ENCODE peak calls at places on chromosomes 3 and 15, in seven cellular contexts. B is GM13976, E is A673, F is astrocyte of the spinal cord, U is endothelial cell, A is cardiac fibroblast, X is lower leg skin. M is an unnamed sample.

GRCh38 chr15:48250640-48251076 is 44.6 kb downstream of the SLC12A1 start:
- DNase-seq in E (peak; percentile 87), A (peak; percentile 89), U (peak; percentile 47), B (peak; percentile 59), F (peak; percentile 82), X (no peak), M (peak; percentile 74)

GRCh38 chr3:50194903-50195500 is 3.6 kb downstream of the GNAT1 start:
- DNase-seq in X (no peak), U (no peak), A (peak; percentile 11), E (no peak), B (peak; percentile 81), F (no peak), M (no peak)

GRCh38 chr15:94066811-94067210 is 164.6 kb upstream of the MCTP2 start:
- DNase-seq in X (no peak), U (no peak), B (no peak), F (no peak), A (no peak), E (no peak), M (no peak)

GRCh38 chr15:100002091-100002620 is 268.9 kb upstream of the LYSMD4 start:
- DNase-seq in X (no peak), F (no peak), U (no peak), B (no peak), E (no peak), A (no peak), M (no peak)

GRCh38 chr15:68631621-68632051 is 52.8 kb downstream of the CORO2B start:
- DNase-seq in U (no peak), F (no peak), B (no peak), A (no peak), X (no peak), E (no peak), M (no peak)

GRCh38 chr3:183468424-183468823 is 40.0 kb upstream of the MCF2L2 start:
- DNase-seq in E (no peak), B (no peak), F (no peak), U (no peak), A (no peak), X (no peak), M (no peak)

GRCh38 chr15:54719325-54719724 is 477.4 kb downstream of the RSL24D1 start:
- DNase-seq in X (no peak), U (no peak), A (no peak), F (no peak), B (no peak), E (no peak), M (no peak)

GRCh38 chr15:48273047-48273446 is 58.2 kb upstream of the DUT start:
- DNase-seq in U (no peak), X (no peak), F (no peak), A (no peak), B (no peak), E (no peak), M (no peak)

GRCh38 chr3:70716832-70717231 is 404.4 kb upstream of the MDFIC2 start:
- DNase-seq in A (peak; percentile 76), B (no peak), E (peak; percentile 22), U (no peak), X (no peak), F (peak; percentile 56), M (peak; percentile 35)

GRCh38 chr3:187943677-187944390 is 198.6 kb upstream of the BCL6 start:
- DNase-seq in E (no peak), X (no peak), U (no peak), B (no peak), A (peak; percentile 50), F (peak; percentile 74), M (no peak)

GRCh38 chr3:122268257-122269024 is 56.6 kb upstream of the CSTA start:
- DNase-seq in A (no peak), X (no peak), U (no peak), F (no peak), E (no peak), B (peak; percentile 44), M (no peak)

GRCh38 chr3:122263974-122264588 is 61.0 kb upstream of the CSTA start:
- DNase-seq in E (no peak), X (no peak), F (no peak), U (no peak), A (no peak), B (no peak), M (no peak)

GRCh38 chr3:122269045-122269444 is 56.0 kb upstream of the CSTA start:
- DNase-seq in B (no peak), X (no peak), U (no peak), F (no peak), A (no peak), E (no peak), M (no peak)

GRCh38 chr3:122263058-122263457 is 62.0 kb upstream of the CSTA start:
- DNase-seq in E (no peak), F (no peak), A (no peak), B (no peak), U (no peak), X (no peak), M (no peak)

GRCh38 chr3:122265937-122266336 is 59.1 kb upstream of the CSTA start:
- DNase-seq in X (no peak), A (no peak), B (no peak), U (no peak), E (no peak), F (no peak), M (no peak)
- TF ChIP-seq CTCF in X (no peak), A (no peak), B (no peak), U (no peak), E (peak; percentile 27), F (no peak), M (no peak)

GRCh38 chr3:109071349-109072142 is 46.4 kb downstream of the MORC1 start:
- DNase-seq in E (no peak), A (no peak), B (no peak), X (no peak), F (no peak), U (no peak), M (no peak)
- TF ChIP-seq CTCF in E (peak; percentile 26), A (no peak), B (no peak), X (no peak), F (no peak), U (no peak), M (no peak)

DNA sequence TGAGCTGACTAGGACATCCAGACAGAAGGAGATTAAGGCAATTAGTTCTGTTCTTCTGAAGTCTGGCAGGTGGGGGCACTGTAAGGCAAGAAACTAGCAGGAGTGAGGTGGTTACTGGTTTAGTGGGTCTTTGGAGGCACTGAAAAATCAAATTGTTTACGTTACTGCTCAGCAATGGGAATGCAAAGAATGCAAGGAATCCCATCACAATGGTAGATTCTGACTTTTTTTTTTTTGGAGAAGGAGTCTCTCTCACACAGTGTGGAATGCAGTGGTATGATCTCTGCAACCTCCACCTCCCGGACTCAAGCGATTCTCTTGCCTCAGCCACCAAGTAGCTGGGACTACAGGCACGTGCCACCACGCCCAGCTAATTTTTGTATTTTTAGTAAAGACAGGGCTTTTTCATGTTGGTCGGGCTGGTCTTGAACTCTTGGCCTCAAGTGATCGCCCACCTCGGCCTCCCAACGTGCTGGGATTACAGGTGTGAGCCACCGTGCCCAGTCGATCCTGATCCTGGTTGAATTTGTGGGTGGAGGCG is 16.4 kb downstream of the FAM107A start:
- DNase-seq in E (peak; percentile 56), F (peak; percentile 91), B (no peak), X (no peak), A (peak; percentile 97), U (peak; percentile 39), M (peak; percentile 98)
- TF ChIP-seq CTCF in E (peak; percentile 41), F (peak; percentile 62), B (no peak), X (no peak), A (peak; percentile 61), U (no peak), M (peak; percentile 79)

GRCh38 chr3:42557849-42558248 is 23.9 kb downstream of the SEC22C start:
- DNase-seq in F (no peak), A (no peak), X (no peak), E (no peak), B (no peak), U (no peak), M (no peak)
- TF ChIP-seq CTCF in F (no peak), A (no peak), X (no peak), E (no peak), B (peak; percentile 19), U (no peak), M (peak; percentile 7)

DNA sequence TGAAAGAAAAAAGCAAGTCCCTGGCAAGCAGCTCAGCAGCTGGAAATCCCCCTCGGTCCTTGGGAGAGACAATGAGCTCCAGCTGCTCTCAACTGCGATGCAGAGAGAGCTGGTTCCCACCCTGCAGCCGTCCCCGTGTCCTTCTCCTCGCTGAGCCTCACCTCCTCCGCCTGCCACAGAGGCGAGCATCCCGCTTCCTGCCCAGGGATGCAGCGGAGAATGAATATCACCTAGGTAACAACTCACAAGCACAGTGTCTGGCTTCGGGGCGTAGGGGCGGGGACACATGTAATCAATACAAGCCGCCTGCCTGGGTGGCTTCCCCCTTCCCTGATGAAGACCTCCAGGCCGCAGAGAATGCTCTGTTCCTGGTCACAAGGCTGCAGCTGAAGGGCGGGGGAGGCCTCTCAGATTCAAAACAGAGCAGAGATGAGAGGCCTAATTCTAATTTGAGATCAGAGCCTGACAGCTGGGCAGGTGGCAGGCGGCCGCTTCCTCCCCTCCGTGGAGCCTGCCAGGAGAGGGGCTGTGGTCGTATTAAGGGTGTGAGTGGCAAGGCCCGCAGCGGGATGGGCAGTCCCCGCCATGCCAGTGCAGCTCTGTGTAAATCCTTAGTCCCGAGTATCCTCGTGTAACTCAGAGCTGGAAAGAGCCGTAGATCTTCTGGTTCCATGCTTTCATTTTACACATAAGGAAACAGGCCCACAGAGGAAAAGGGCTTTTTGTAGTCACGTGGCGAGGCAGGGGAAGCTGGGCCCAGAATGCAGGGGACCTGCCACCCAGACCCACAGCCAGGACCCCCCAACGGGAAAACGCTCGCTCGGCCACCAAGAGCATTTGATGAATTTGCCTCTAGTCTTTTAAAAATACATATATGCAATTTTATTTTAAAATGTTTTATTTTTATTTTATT is 24.3 kb downstream of the ZDHHC19 start:
- DNase-seq in U (no peak), E (no peak), X (no peak), B (peak; percentile 74), F (no peak), A (no peak), M (no peak)
- TF ChIP-seq CTCF in U (no peak), E (no peak), X (no peak), B (no peak), F (no peak), A (no peak), M (no peak)

GRCh38 chr3:141466633-141467169 is 20.1 kb upstream of the RASA2 start:
- DNase-seq in A (no peak), B (no peak), E (no peak), X (no peak), F (no peak), U (no peak), M (no peak)

GRCh38 chr3:141460097-141460704 is 26.6 kb upstream of the RASA2 start:
- DNase-seq in X (peak; percentile 89), B (peak; percentile 80), F (peak; percentile 81), A (peak; percentile 90), U (peak; percentile 95), E (peak; percentile 89), M (peak; percentile 82)

GRCh38 chr3:141469712-141470111 is 17.1 kb upstream of the RASA2 start:
- DNase-seq in E (no peak), B (no peak), X (no peak), U (no peak), F (no peak), A (peak; percentile 39), M (peak; percentile 40)

GRCh38 chr3:141462176-141462859 is 24.5 kb upstream of the RASA2 start:
- DNase-seq in B (peak; percentile 44), F (no peak), U (no peak), E (no peak), X (no peak), A (no peak), M (no peak)

DNA sequence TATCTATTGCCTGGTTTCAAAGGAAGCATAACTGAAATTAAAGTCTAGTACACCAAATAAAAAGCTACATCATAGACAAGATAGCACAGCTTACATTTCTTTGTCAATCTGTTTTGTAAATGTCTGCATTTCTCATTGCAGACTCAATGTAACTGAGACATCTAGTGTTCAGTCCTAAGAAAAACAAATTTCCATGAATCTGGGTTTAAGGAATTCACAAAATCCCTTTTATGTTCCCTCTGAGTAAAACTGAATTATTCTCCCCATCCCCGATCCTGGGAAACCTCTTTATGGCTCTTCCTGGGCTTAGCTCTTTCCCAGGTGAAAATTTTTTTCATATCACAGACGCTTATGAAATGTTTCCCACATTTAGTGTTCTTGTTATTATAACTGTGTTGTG is 21.6 kb upstream of the RASA2 start:
- DNase-seq in F (peak; percentile 51), B (no peak), U (no peak), X (no peak), E (no peak), A (peak; percentile 62), M (no peak)
- TF ChIP-seq CTCF in F (peak; percentile 36), B (no peak), U (no peak), X (no peak), E (peak; percentile 39), A (peak; percentile 34), M (peak; percentile 69)

M was measured in HFFc6.